ENCODE peak calls at places on chromosomes 5 and 9, in ten cellular contexts. N, A, M, Z, G, T, R, K, I and H are unnamed samples.

GRCh38 chr9:125269014-125269397 is 7.4 kb downstream of the GAPVD1 start:
- DNase-seq in I (no peak), T (no peak), A (no peak), N (no peak), M (peak), Z (no peak), K (no peak), G (no peak), R (no peak), H (no peak)

GRCh38 chr5:174355208-174355612 is 309.7 kb downstream of the NSG2 start:
- DNase-seq in A (no peak), T (no peak), R (no peak), N (no peak), K (no peak), M (no peak), G (no peak), Z (no peak), I (peak), H (no peak)

GRCh38 chr9:37192803-37193202 is 72.4 kb downstream of the ZCCHC7 start:
- DNase-seq in K (no peak), T (no peak), A (no peak), I (no peak), N (no peak), G (no peak), Z (no peak), R (no peak), M (no peak), H (no peak)

GRCh38 chr9:5459289-5459829 is 9.0 kb downstream of the CD274 start:
- DNase-seq in A (no peak), Z (no peak), G (no peak), K (no peak), I (no peak), T (no peak), R (no peak), M (no peak), N (no peak), H (no peak)

GRCh38 chr5:109396965-109397364 is 12.8 kb downstream of the PJA2 start:
- DNase-seq in A (no peak), I (no peak), N (no peak), R (no peak), G (no peak), M (no peak), Z (no peak), T (no peak), K (no peak), H (no peak)

GRCh38 chr9:126502417-126503332 is 111.1 kb upstream of the LMX1B start:
- DNase-seq in K (no peak), A (no peak), N (no peak), I (no peak), M (no peak), G (no peak), Z (no peak), T (no peak), R (no peak), H (no peak)

GRCh38 chr5:31854625-31855526 is 215.9 kb downstream of the PDZD2 start:
- DNase-seq in M (peak), I (no peak), R (no peak), G (no peak), K (peak), T (peak), N (peak), A (peak), Z (peak), H (no peak)

GRCh38 chr5:150508021-150508640 is at the start of gene NDST1:
- DNase-seq in T (no peak), A (no peak), K (no peak), N (peak), M (no peak), I (no peak), G (no peak), R (no peak), Z (no peak), H (no peak)

GRCh38 chr9:137551656-137552534 is at the start of gene MRPL41:
- DNase-seq in K (peak), N (peak), I (peak), G (peak), T (peak), A (peak), Z (peak), R (peak), M (peak), H (peak)

GRCh38 chr5:141857226-141857625 is 21.0 kb downstream of the PCDH1 start:
- DNase-seq in T (no peak), Z (no peak), K (no peak), M (no peak), A (no peak), I (no peak), N (no peak), R (no peak), G (no peak), H (no peak)

GRCh38 chr5:471750-472058 is 28.7 kb downstream of the EXOC3 start:
- DNase-seq in A (no peak), G (no peak), R (no peak), M (no peak), I (no peak), T (no peak), K (no peak), N (no peak), Z (no peak), H (no peak)

GRCh38 chr9:127132375-127132774 is 9.9 kb upstream of the ANGPTL2 start:
- DNase-seq in N (no peak), I (no peak), Z (no peak), R (no peak), K (no peak), G (no peak), M (no peak), A (no peak), T (peak), H (no peak)

GRCh38 chr5:179768326-179769085 is 25.3 kb upstream of the LTC4S start:
- DNase-seq in I (no peak), T (no peak), M (no peak), K (no peak), G (no peak), A (peak), Z (no peak), N (no peak), R (no peak), H (no peak)

GRCh38 chr5:67094476-67095300 is 101.9 kb downstream of the CD180 start:
- DNase-seq in Z (peak), T (no peak), K (peak), N (no peak), M (peak), A (peak), G (no peak), I (peak), R (no peak), H (no peak)

GRCh38 chr9:93898026-93898425 is 57.1 kb downstream of the BARX1 start:
- DNase-seq in T (no peak), I (no peak), N (no peak), M (peak), R (no peak), Z (no peak), G (no peak), A (no peak), K (no peak), H (peak)

GRCh38 chr9:88745281-88746001 is 210.5 kb downstream of the NXNL2 start:
- DNase-seq in M (no peak), Z (no peak), A (peak), T (no peak), N (no peak), R (no peak), K (no peak), I (peak), G (no peak), H (no peak)

GRCh38 chr5:78677777-78678668 is 29.5 kb upstream of the LHFPL2 start:
- DNase-seq in N (no peak), K (peak), M (peak), G (peak), T (peak), R (no peak), I (peak), A (no peak), Z (no peak), H (no peak)

GRCh38 chr5:88551724-88552345 is 283.2 kb upstream of the TMEM161B start:
- DNase-seq in A (no peak), M (no peak), N (no peak), R (no peak), G (no peak), I (no peak), Z (no peak), K (no peak), T (no peak), H (no peak)

GRCh38 chr5:73112359-73112758 is 8.0 kb upstream of the TMEM171 start:
- DNase-seq in T (no peak), N (no peak), Z (no peak), I (no peak), A (no peak), R (no peak), K (no peak), M (no peak), G (no peak), H (no peak)

GRCh38 chr5:39661026-39661779 is 236.4 kb upstream of the DAB2 start:
- DNase-seq in Z (no peak), N (no peak), G (no peak), T (no peak), R (no peak), I (no peak), K (no peak), M (no peak), A (no peak), H (no peak)

GRCh38 chr5:170565077-170565476 is 61.3 kb downstream of the KCNIP1 start:
- DNase-seq in Z (no peak), K (no peak), M (no peak), G (no peak), R (no peak), T (no peak), A (no peak), N (no peak), I (no peak), H (no peak)

GRCh38 chr5:88824141-88824540 is 58.8 kb downstream of the MEF2C start:
- DNase-seq in A (no peak), M (no peak), R (no peak), T (no peak), Z (no peak), N (no peak), G (no peak), I (no peak), K (no peak), H (no peak)

GRCh38 chr5:76672242-76672641 is 43.7 kb upstream of the F2R start:
- DNase-seq in Z (no peak), G (no peak), N (no peak), K (no peak), T (no peak), A (no peak), I (peak), R (no peak), M (no peak), H (no peak)

GRCh38 chr5:76673125-76673524 is 42.8 kb upstream of the F2R start:
- DNase-seq in G (no peak), A (no peak), Z (no peak), I (no peak), T (no peak), K (no peak), R (no peak), N (no peak), M (no peak), H (no peak)

GRCh38 chr5:76669245-76669644 is 46.0 kb upstream of the F2RL2 start:
- DNase-seq in Z (no peak), T (no peak), M (no peak), G (no peak), N (no peak), R (no peak), K (no peak), I (peak), A (no peak), H (no peak)

GRCh38 chr5:76667495-76667894 is 44.3 kb upstream of the F2RL2 start:
- DNase-seq in R (no peak), N (no peak), Z (no peak), M (no peak), A (no peak), K (no peak), G (no peak), I (no peak), T (no peak), H (no peak)

DNA sequence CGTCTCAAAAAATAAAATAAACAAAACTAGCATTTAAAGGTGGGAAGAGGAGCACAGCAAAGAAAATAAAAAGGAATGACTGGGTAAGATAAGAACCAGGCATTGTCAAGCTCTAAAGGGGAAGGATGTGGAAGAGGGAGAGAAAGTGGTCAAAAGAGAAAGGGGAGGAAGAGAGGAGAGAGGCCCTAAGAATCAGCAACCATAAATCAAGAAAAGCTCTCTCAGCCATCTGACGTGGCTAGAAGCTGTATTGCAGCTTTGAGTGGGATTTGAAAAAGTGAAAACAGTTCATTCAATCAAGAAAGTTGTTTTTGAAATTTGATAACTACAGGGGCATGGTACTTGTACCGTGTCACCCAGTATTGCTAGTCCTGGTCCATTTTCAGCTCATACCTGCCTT is 45.4 kb upstream of the F2R start:
- DNase-seq in I (no peak), N (no peak), A (no peak), Z (no peak), M (no peak), G (no peak), K (no peak), T (no peak), R (no peak), H (no peak)
- H3K27ac ChIP-seq in I (no peak), N (no peak), A (no peak), Z (no peak), M (no peak), G (no peak), K (no peak), T (no peak), R (no peak), H (no peak)

GRCh38 chr9:36136277-36136893 is at the start of gene GLIPR2:
- DNase-seq in M (peak), T (peak), I (peak), A (peak), R (peak), G (peak), K (peak), Z (peak), N (peak), H (peak)
- H3K27ac ChIP-seq in M (peak), T (peak), I (peak), A (no peak), R (peak), G (peak), K (peak), Z (peak), N (peak), H (peak)

DNA sequence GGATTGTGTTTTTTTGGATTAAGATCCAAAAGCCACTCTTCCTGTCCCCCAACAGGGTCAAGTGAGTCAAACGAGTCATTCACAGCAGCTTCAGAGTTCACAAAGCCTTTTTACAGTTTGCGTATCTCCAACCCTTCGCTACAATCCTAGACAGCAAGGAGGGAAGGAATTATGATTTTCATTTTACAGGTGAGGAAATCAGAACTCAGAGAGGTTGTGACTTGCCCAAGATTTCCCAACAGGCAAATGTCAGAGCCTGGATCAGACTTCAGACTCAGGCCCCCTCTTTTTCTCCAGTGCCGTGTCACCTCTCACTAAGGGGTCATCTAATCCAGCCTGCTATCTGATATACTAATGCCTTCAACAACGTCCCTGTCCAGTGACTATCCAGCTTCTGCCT is 72.1 kb upstream of the XPA start:
- DNase-seq in A (no peak), Z (no peak), T (no peak), K (no peak), I (no peak), M (no peak), G (no peak), R (no peak), N (no peak), H (no peak)
- H3K27ac ChIP-seq in A (no peak), Z (no peak), T (no peak), K (no peak), I (no peak), M (no peak), G (no peak), R (no peak), N (no peak), H (no peak)

GRCh38 chr9:92438900-92439526 is 14.7 kb upstream of the OMD start:
- DNase-seq in M (no peak), G (peak), A (no peak), I (peak), Z (no peak), T (no peak), N (no peak), K (no peak), R (no peak), H (no peak)
- H3K27ac ChIP-seq in M (no peak), G (no peak), A (no peak), I (no peak), Z (no peak), T (no peak), N (no peak), K (no peak), R (no peak), H (no peak)